ENCODE peak calls at places on chromosomes 16 and 17, in seven cellular contexts. T is SK-N-SH, D is Panc1, W is stomach, G is sigmoid colon, X is HCT116, S is transverse colon. L is an unnamed sample.

GRCh38 chr17:76805319-76805718 is 62.9 kb upstream of the MGAT5B start:
- DNase-seq in T (no peak), D (no peak), W (no peak), G (no peak), X (no peak), S (no peak), L (no peak)

GRCh38 chr17:47953945-47954344 is 3.7 kb downstream of the PRR15L start:
- DNase-seq in T (no peak), D (no peak), W (no peak), G (no peak), X (no peak), S (no peak), L (no peak)

GRCh38 chr17:74862108-74862901 is 2.6 kb upstream of the GRIN2C start:
- DNase-seq in T (peak; percentile 97), D (no peak), W (peak; percentile 70), G (peak; percentile 79), X (no peak), S (peak; percentile 60), L (no peak)

GRCh38 chr16:66400503-66401380 is 26.4 kb upstream of the BEAN1 start:
- DNase-seq in T (no peak), D (no peak), W (no peak), G (no peak), X (no peak), S (no peak), L (peak; percentile 51)

GRCh38 chr16:71767060-71767900 is 41.4 kb downstream of the AP1G1 start:
- DNase-seq in T (no peak), D (no peak), W (no peak), G (no peak), X (no peak), S (no peak), L (no peak)

GRCh38 chr17:82065193-82065637 is 389 bp downstream of the DUS1L start:
- DNase-seq in T (no peak), D (no peak), W (no peak), G (no peak), X (no peak), S (no peak), L (no peak)

GRCh38 chr16:64717871-64718270 is 404.0 kb downstream of the CDH11 start:
- DNase-seq in T (no peak), D (no peak), W (no peak), G (no peak), X (no peak), S (no peak), L (no peak)

GRCh38 chr17:81453049-81453448 is 57.8 kb downstream of the BAHCC1 start:
- DNase-seq in T (no peak), D (no peak), W (no peak), G (no peak), X (no peak), S (no peak), L (no peak)

GRCh38 chr17:596763-597644 is 117.6 kb downstream of the VPS53 start:
- DNase-seq in T (peak; percentile 57), D (no peak), W (no peak), G (no peak), X (peak; percentile 75), S (no peak), L (no peak)

GRCh38 chr17:77516902-77517301 is 376.1 kb downstream of the SEC14L1 start:
- DNase-seq in T (no peak), D (no peak), W (peak; percentile 21), G (no peak), X (no peak), S (no peak), L (no peak)

GRCh38 chr16:67936124-67936875 is at the start of gene PSMB10:
- DNase-seq in T (peak; percentile 74), D (no peak), W (peak; percentile 41), G (peak; percentile 87), X (no peak), S (no peak), L (peak; percentile 40)

GRCh38 chr17:79043931-79044320 is 20.0 kb downstream of the C1QTNF1 start:
- DNase-seq in T (no peak), D (no peak), W (no peak), G (peak; percentile 61), X (no peak), S (no peak), L (no peak)

DNA sequence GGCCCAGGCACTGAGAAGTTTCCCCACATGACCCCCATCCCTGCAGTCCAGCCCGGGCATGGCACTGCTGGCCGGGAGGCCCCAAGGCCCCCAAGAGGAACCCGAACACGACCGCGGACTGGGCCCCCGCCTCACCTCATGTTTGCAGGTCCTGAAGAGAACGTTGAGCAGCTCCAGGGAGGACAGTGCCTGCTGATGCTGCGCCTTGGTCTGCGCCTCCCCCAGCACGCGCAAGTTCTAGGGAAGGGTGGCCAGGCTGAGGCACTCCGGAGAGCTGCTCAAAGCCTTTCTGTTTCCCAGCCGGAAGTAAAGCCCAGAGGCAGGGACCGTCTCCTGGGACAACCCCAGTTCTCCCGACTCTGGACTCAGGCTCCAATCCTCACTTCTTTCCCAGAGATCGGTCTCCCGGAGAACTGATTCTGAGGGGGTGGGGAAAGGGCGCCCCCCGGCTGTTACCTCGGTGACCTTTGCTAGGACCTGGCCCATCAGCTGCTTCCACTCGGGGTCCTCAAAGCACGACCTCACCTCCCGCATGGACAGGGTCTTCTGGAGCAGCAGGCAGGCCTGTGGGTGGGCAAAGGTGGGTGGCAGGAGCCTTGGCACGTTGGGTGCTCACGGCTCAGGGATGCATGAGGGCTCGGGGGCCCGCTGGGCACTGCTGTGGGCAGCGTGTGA is 13.7 kb downstream of the MYBBP1A start:
- DNase-seq in T (no peak), D (no peak), W (no peak), G (peak; percentile 63), X (no peak), S (no peak), L (peak; percentile 77)
- TF ChIP-seq CTCF in T (no peak), D (no peak), W (no peak), G (no peak), X (no peak), S (no peak), L (no peak)

GRCh38 chr17:30921544-30922196 is at the start of gene ADAP2:
- DNase-seq in T (peak; percentile 69), D (no peak), W (peak; percentile 75), G (peak; percentile 73), X (peak; percentile 19), S (peak; percentile 77), L (peak; percentile 95)
- TF ChIP-seq POLR2AphosphoS5 in T (no peak), D (no peak), W (no peak), G (no peak), X (peak; percentile 85), S (peak; percentile 18), L (peak; percentile 17)

DNA sequence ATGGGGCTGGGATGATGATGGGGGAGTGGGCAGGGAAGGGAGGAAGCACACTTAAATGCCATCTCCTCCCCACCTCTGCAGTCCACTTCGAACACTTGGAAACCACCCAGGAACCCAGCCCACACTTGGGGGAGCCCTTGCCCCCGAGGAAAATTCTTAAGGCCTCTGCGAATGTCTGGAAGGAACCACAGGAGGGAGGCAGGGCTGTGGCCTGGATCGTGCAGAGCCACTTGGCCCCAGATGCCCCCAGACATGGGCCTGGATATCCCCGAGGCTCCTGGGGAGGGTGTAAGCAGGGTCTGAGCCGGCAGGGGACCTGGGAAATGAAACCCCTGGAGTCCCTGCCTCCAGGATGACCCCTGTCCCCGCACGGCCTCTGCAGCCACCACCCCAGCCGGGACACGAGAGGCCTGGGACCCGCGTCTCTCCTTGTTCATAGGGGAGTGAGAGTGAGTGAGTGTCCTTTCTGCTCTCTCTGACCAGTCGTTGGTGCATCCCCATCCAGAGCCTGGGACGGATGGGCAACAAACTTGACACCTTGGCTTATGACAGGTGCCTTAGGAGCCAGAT is 11.8 kb upstream of the MTSS2 start:
- DNase-seq in T (no peak), D (no peak), W (no peak), G (no peak), X (no peak), S (no peak), L (peak; percentile 54)
- TF ChIP-seq CTCF in T (no peak), D (no peak), W (no peak), G (peak; percentile 37), X (no peak), S (no peak), L (no peak)

GRCh38 chr17:40901981-40902862 is 17.2 kb upstream of the KRT20 start:
- DNase-seq in T (no peak), D (no peak), W (no peak), G (no peak), X (peak; percentile 70), S (peak; percentile 73), L (no peak)
- TF ChIP-seq POLR2AphosphoS5 in T (no peak), D (no peak), W (no peak), G (no peak), X (no peak), S (peak; percentile 50), L (no peak)

DNA sequence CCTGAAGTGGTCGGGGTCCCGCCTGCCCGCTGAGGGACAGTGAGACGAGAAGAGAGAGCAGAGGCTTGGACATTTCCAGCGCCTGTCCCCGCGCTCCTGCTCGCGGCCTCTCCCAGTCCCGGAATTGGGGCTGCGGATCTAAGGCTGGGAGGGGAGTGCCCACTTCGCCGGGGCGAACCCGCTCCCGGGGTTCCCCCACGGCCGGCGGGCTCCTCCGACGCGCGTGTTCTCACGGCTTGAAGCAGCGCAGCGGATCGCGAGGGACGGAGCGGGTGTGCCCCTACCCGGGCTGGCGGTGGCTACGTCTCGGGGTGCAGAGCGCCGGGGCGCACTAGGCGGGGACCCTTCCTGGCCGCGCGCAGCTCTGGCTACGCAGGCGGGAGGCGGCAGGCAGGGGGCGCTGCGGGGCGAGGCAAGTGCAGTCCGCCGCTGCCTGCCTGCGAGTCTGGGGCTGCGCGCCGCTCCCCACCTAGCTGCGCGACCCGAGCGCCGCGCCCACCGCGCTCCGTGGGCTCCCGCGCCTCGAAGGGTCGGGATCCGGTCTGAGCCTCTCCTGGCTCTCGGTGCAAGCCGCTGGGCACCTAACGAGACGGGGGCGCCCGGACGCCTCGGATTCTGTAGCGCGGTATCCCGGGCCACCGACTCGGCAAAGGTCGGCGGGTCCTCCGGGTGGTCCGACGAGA is 1.2 kb downstream of the NGFR start:
- DNase-seq in T (peak; percentile 96), D (no peak), W (peak; percentile 83), G (peak; percentile 89), X (no peak), S (peak; percentile 78), L (peak; percentile 97)
- TF ChIP-seq CTCF in T (peak; percentile 81), D (peak; percentile 98), W (no peak), G (peak; percentile 80), X (peak; percentile 86), S (peak; percentile 83), L (peak; percentile 80)

DNA sequence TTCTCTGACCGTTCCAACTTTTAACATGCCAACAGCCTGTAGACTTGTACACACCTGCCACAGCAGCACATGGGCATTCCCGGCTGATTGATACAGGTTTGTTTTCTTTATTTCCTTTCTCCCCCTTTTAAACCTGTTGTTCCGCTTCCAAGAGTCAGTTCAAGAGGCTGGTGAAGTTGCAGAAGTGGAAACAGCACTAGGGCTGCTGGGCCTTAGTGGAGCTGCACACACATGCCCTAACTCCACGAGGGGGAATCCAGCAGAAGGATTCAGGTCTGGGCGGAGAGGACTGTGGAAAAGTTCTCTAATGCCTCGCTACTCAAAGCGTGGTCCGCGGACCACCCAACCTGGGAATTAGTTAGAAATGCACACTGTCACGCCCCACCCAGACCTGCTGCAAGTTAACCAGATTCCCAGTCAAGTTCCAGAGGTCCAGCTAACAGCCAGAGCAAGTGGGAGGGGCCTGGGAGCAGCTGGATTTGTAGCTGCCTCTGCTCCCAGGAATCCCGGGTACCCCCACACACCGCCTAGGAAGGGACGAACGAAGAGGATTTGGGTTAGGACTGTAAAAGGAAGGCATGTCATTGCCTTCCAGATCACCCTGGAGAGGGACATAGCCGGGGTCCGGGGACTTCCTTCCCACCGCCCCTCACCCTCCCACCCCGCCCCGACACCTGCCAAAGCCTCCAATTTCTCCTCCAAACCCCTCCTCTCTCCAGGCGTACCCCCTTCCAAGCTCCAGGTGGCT is 544 bp downstream of the SLC39A11 start:
- DNase-seq in T (no peak), D (no peak), W (peak; percentile 33), G (no peak), X (no peak), S (peak; percentile 35), L (peak; percentile 40)
- TF ChIP-seq POLR2AphosphoS5 in T (no peak), D (no peak), W (no peak), G (no peak), X (no peak), S (no peak), L (no peak)

L was measured in upper lobe of left lung.